ENCODE peak calls at places on chromosomes 3 and 15, in four cellular contexts. L, O, V and W are unnamed samples.

GRCh38 chr15:100536733-100537132 is 8.0 kb upstream of the CERS3 start:
- DNase-seq in L (no peak), O (no peak), V (no peak), W (no peak)

GRCh38 chr15:40096094-40096876 is 12.4 kb downstream of the BMF start:
- DNase-seq in L (peak; percentile 13), O (no peak), V (no peak), W (no peak)

GRCh38 chr3:82100378-82100777 is 338.9 kb upstream of the GBE1 start:
- DNase-seq in L (no peak), O (no peak), V (no peak), W (no peak)

GRCh38 chr15:68576253-68577236 is 2.2 kb upstream of the CORO2B start:
- DNase-seq in L (no peak), O (no peak), V (no peak), W (no peak)

GRCh38 chr3:67593761-67594234 is 60.6 kb downstream of the SUCLG2 start:
- DNase-seq in L (no peak), O (no peak), V (no peak), W (no peak)

GRCh38 chr15:31328425-31328998 is 1.9 kb downstream of the KLF13 start:
- DNase-seq in L (no peak), O (no peak), V (peak; percentile 40), W (no peak)

GRCh38 chr3:66998899-66999235 is 760 bp downstream of the KBTBD8 start:
- DNase-seq in L (no peak), O (no peak), V (no peak), W (no peak)

GRCh38 chr3:57793737-57794187 is 37.7 kb downstream of the SLMAP start:
- DNase-seq in L (no peak), O (no peak), V (no peak), W (no peak)

GRCh38 chr15:62112616-62113593 is 46.1 kb downstream of the C2CD4A start:
- DNase-seq in L (no peak), O (no peak), V (no peak), W (no peak)

GRCh38 chr3:65669163-65669875 is 369.4 kb downstream of the MAGI1 start:
- DNase-seq in L (no peak), O (no peak), V (no peak), W (no peak)

GRCh38 chr3:29721789-29722188 is 440.9 kb downstream of the RBMS3 start:
- DNase-seq in L (no peak), O (no peak), V (no peak), W (no peak)

GRCh38 chr15:45399381-45400212 is 21.3 kb upstream of the GATM start:
- DNase-seq in L (no peak), O (no peak), V (no peak), W (no peak)

GRCh38 chr15:93072011-93072410 is 17.0 kb downstream of the RGMA start:
- DNase-seq in L (peak; percentile 60), O (no peak), V (no peak), W (no peak)

GRCh38 chr3:38116471-38117162 is 20.3 kb downstream of the ACAA1 start:
- DNase-seq in L (peak; percentile 59), O (no peak), V (no peak), W (no peak)

GRCh38 chr3:111712294-111713180 is 117.4 kb upstream of the ZBED2 start:
- DNase-seq in L (peak; percentile 76), O (no peak), V (peak; percentile 19), W (no peak)

GRCh38 chr3:87398226-87398774 is 121.9 kb upstream of the POU1F1 start:
- DNase-seq in L (no peak), O (no peak), V (no peak), W (no peak)

GRCh38 chr3:155217591-155217990 is 75.9 kb downstream of the STRIT1 start:
- DNase-seq in L (no peak), O (no peak), V (no peak), W (no peak)

GRCh38 chr15:67854358-67854757 is 14.5 kb upstream of the RNU6-1 start:
- DNase-seq in L (no peak), O (no peak), V (no peak), W (no peak)

GRCh38 chr15:45307230-45307924 is 55.3 kb downstream of the SLC28A2 start:
- DNase-seq in L (no peak), O (no peak), V (no peak), W (no peak)

GRCh38 chr15:31955734-31956133 is 74.6 kb upstream of the CHRNA7 start:
- DNase-seq in L (no peak), O (no peak), V (no peak), W (no peak)

GRCh38 chr15:70376929-70377691 is 279.4 kb upstream of the TLE3 start:
- DNase-seq in L (peak; percentile 87), O (no peak), V (no peak), W (no peak)

GRCh38 chr15:29677871-29678431 is 144.3 kb downstream of the TJP1 start:
- DNase-seq in L (no peak), O (no peak), V (no peak), W (no peak)

GRCh38 chr3:142595581-142595950 is 627 bp upstream of the PLS1 start:
- DNase-seq in L (no peak), O (no peak), V (no peak), W (no peak)

GRCh38 chr15:55649058-55649423 is 60.9 kb upstream of the PYGO1 start:
- DNase-seq in L (no peak), O (no peak), V (no peak), W (no peak)

GRCh38 chr3:54538346-54538745 is 389.5 kb downstream of the LRTM1 start:
- DNase-seq in L (no peak), O (no peak), V (no peak), W (no peak)

GRCh38 chr15:66935121-66935520 is 130.3 kb upstream of the SMAD3 start:
- DNase-seq in L (peak; percentile 28), O (no peak), V (no peak), W (no peak)

GRCh38 chr15:77838061-77838460 is 205.3 kb upstream of the LINGO1 start:
- DNase-seq in L (peak; percentile 57), O (no peak), V (no peak), W (no peak)

GRCh38 chr15:68991723-68992122 is 22.8 kb upstream of the NOX5 start:
- DNase-seq in L (no peak), O (no peak), V (no peak), W (no peak)

GRCh38 chr15:24878153-24878552 is 76.6 kb upstream of the SNRPN start:
- DNase-seq in L (no peak), O (no peak), V (no peak), W (no peak)

GRCh38 chr3:197782230-197782629 is 8.8 kb upstream of the LRCH3 start:
- DNase-seq in L (no peak), O (no peak), V (no peak), W (no peak)

GRCh38 chr3:72887723-72888545 is at the start of gene GXYLT2:
- DNase-seq in L (peak; percentile 80), O (peak; percentile 53), V (no peak), W (peak; percentile 57)

GRCh38 chr3:46628980-46629379 is 16.7 kb downstream of the FAM240A start:
- DNase-seq in L (no peak), O (no peak), V (no peak), W (no peak)

GRCh38 chr3:189337672-189338071 is 165.9 kb downstream of the TPRG1 start:
- DNase-seq in L (no peak), O (no peak), V (no peak), W (no peak)
- TF ChIP-seq CTCF in L (no peak), O (no peak), V (no peak), W (no peak)

GRCh38 chr3:52798978-52799476 is 4.4 kb downstream of the ITIH3 start:
- DNase-seq in L (no peak), O (peak; percentile 18), V (no peak), W (no peak)
- TF ChIP-seq CTCF in L (peak; percentile 35), O (peak; percentile 61), V (peak; percentile 39), W (peak; percentile 53)

DNA sequence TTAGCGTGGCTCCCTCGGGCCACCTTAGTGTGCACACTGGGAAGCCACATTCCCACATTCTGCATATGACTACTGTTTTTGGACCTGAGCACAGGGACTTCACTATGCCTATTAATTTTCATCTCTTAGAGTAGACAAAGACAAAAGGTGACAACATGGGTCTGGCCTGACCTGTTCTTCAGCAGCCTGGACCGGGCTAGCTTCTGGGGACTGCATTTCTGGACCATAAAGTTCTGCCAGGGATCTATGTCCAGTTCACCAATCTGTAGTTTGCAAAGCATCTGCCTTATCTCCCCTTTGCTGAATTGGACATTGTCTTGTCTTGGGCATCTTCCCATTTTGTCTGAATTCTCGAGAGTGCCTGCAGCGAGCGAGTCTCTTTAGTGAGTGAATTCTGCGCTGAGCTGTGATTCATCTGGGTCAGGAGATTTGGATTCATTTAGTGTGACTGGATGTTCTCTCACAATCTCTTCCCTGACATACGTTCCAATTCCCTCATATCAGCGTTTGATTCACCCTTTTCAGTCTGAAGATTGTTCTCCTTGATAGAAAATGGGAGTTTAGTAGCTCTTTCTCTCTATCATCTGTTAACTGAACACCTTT is 112.2 kb upstream of the PLXNA1 start:
- DNase-seq in L (peak; percentile 60), O (no peak), V (no peak), W (no peak)
- TF ChIP-seq CTCF in L (no peak), O (no peak), V (no peak), W (no peak)

DNA sequence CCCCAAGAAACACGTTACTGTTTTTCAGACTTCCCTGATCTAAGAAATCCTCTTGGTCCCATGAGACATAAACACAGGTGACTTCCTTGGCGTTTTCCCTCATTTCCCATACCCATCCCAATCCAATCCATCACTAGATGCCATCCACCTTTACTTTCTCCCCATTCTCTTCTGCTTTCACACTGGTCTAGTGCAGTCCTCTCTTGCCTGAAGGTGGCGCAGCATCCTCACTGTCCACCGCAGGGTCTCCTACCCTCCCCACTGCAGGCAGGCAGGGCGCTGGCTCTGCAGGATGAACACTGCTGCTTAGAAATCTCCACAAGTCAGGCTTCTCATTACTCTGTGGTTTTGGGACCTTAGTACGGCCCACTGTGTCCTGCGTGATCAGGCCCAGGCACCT is 58.2 kb downstream of the RAB7A start:
- DNase-seq in L (no peak), O (peak; percentile 46), V (peak; percentile 54), W (peak; percentile 28)
- TF ChIP-seq CTCF in L (peak; percentile 8), O (peak; percentile 61), V (peak; percentile 48), W (peak; percentile 55)

GRCh38 chr15:90881978-90882721 is 2.2 kb upstream of the FES start:
- DNase-seq in L (peak; percentile 68), O (no peak), V (no peak), W (no peak)

GRCh38 chr15:90884719-90885431 is 571 bp downstream of the FES start:
- DNase-seq in L (peak; percentile 68), O (no peak), V (no peak), W (no peak)

GRCh38 chr15:90883971-90884718 is at the start of gene FES:
- DNase-seq in L (peak; percentile 87), O (peak; percentile 18), V (no peak), W (no peak)

GRCh38 chr15:90882781-90883525 is 1.4 kb upstream of the FES start:
- DNase-seq in L (peak; percentile 72), O (no peak), V (no peak), W (no peak)

DNA sequence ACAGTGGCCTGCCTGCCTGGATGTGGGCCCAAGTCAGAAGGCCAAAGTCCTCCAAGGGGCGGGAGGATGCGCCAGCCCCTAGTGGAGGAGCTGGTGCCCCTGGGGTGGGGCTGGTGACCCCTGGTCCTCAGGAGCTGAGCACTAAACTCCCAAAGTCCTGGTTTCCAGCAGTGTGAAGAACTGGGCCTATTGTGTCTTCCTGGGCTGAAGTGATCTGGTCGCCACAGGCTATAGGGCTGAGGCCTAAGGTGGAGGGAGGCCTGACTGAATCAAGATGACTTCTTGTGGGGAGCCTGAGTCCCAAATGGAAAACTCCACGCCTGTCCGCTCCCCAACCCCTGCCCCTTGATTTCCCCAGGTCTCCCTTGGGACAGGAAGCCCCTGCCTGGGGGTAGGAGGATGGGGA is 775 bp upstream of the FES start:
- DNase-seq in L (no peak), O (no peak), V (no peak), W (no peak)
- TF ChIP-seq CTCF in L (no peak), O (no peak), V (no peak), W (no peak)